ENCODE peak calls at places on chromosomes 6 and 20, in six cellular contexts. E, N, R, P, J and Y are unnamed samples.

GRCh38 chr6:30886897-30887255 is 2.6 kb downstream of the DDR1 start:
- DNase-seq in E (no peak), N (no peak), R (no peak), P (peak), J (no peak), Y (no peak)

GRCh38 chr20:15867899-15868298 is 705.3 kb downstream of the KIF16B start:
- DNase-seq in E (no peak), N (no peak), R (no peak), P (no peak), J (no peak), Y (no peak)

GRCh38 chr20:36491901-36492617 is 49.3 kb upstream of the MYL9 start:
- DNase-seq in E (peak), N (no peak), R (no peak), P (no peak), J (no peak), Y (no peak)

GRCh38 chr6:140774080-140774505 is 1358.6 kb upstream of the GJE1 start:
- DNase-seq in E (no peak), N (peak), R (peak), P (no peak), J (no peak), Y (peak)

GRCh38 chr6:11537229-11538048 is at the start of gene TMEM170B:
- DNase-seq in E (peak), N (peak), R (peak), P (peak), J (peak), Y (no peak)

GRCh38 chr6:24307881-24308280 is 50.0 kb downstream of the DCDC2 start:
- DNase-seq in E (no peak), N (no peak), R (no peak), P (no peak), J (no peak), Y (no peak)

GRCh38 chr6:17687136-17687535 is 19.6 kb downstream of the NUP153 start:
- DNase-seq in E (no peak), N (no peak), R (no peak), P (no peak), J (no peak), Y (no peak)

GRCh38 chr6:89409461-89410035 is 2.5 kb downstream of the RRAGD start:
- DNase-seq in E (no peak), N (no peak), R (no peak), P (no peak), J (no peak), Y (no peak)

GRCh38 chr6:121678245-121678644 is 242.8 kb downstream of the GJA1 start:
- DNase-seq in E (no peak), N (no peak), R (no peak), P (no peak), J (no peak), Y (no peak)

GRCh38 chr6:54586251-54586650 is 260.3 kb upstream of the FAM83B start:
- DNase-seq in E (no peak), N (peak), R (no peak), P (no peak), J (no peak), Y (no peak)

GRCh38 chr20:57301026-57301425 is 28.6 kb upstream of the SPO11 start:
- DNase-seq in E (no peak), N (no peak), R (no peak), P (no peak), J (no peak), Y (no peak)

GRCh38 chr20:59207742-59208357 is 44.2 kb downstream of the ZNF831 start:
- DNase-seq in E (no peak), N (peak), R (no peak), P (no peak), J (no peak), Y (no peak)

GRCh38 chr20:47704746-47705496 is 80.4 kb downstream of the SULF2 start:
- DNase-seq in E (peak), N (no peak), R (no peak), P (no peak), J (peak), Y (no peak)

GRCh38 chr6:52365871-52366540 is 4.1 kb downstream of the PAQR8 start:
- DNase-seq in E (no peak), N (peak), R (no peak), P (no peak), J (no peak), Y (no peak)

GRCh38 chr20:47358672-47359532 is 2.4 kb upstream of the ZMYND8 start:
- DNase-seq in E (peak), N (peak), R (no peak), P (peak), J (peak), Y (peak)

GRCh38 chr6:79180082-79180481 is 54.4 kb downstream of the HMGN3 start:
- DNase-seq in E (no peak), N (no peak), R (no peak), P (no peak), J (no peak), Y (no peak)

GRCh38 chr6:46010771-46011170 is 4.9 kb downstream of the CLIC5 start:
- DNase-seq in E (no peak), N (no peak), R (no peak), P (no peak), J (peak), Y (no peak)

GRCh38 chr20:50805349-50805684 is 10.5 kb downstream of the BCAS4 start:
- DNase-seq in E (no peak), N (no peak), R (no peak), P (no peak), J (no peak), Y (no peak)
- H3K4me3 ChIP-seq in E (no peak), N (no peak), R (no peak), P (no peak), J (no peak), Y (no peak)

DNA sequence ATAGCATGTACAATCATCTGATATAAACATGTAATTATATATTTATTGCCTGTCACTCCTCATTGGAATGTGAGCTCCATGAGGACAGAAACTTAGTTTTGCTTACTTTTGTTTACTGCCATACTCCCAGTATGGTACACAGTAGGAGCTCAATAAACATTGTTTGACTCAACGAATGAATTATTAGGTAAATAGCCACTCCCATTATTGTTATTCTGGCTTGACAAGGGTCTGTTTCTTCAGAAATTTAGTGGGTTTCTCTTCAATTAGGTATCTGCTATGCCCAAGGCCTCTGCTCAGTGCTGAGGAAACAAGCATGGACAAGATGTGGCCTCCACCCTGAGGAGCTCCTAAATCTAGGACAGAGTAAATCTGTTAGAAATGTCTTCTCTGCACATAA is 6.3 kb downstream of the BCL2L1 start:
- DNase-seq in E (no peak), N (no peak), R (no peak), P (no peak), J (no peak), Y (no peak)
- H3K4me3 ChIP-seq in E (no peak), N (no peak), R (no peak), P (peak), J (peak), Y (no peak)

GRCh38 chr6:166659581-166659980 is 32.5 kb upstream of the RPS6KA2 start:
- DNase-seq in E (no peak), N (no peak), R (no peak), P (no peak), J (no peak), Y (no peak)
- H3K4me3 ChIP-seq in E (no peak), N (no peak), R (no peak), P (no peak), J (peak), Y (no peak)

GRCh38 chr6:159045826-159046225 is 1.0 kb upstream of the TAGAP start:
- DNase-seq in E (no peak), N (no peak), R (no peak), P (no peak), J (no peak), Y (no peak)
- H3K4me3 ChIP-seq in E (no peak), N (no peak), R (no peak), P (no peak), J (no peak), Y (no peak)

GRCh38 chr6:112503210-112503609 is 156.1 kb downstream of the RFPL4B start:
- DNase-seq in E (no peak), N (no peak), R (no peak), P (no peak), J (no peak), Y (no peak)

GRCh38 chr6:112501705-112502104 is 154.6 kb downstream of the RFPL4B start:
- DNase-seq in E (peak), N (no peak), R (no peak), P (no peak), J (no peak), Y (no peak)

DNA sequence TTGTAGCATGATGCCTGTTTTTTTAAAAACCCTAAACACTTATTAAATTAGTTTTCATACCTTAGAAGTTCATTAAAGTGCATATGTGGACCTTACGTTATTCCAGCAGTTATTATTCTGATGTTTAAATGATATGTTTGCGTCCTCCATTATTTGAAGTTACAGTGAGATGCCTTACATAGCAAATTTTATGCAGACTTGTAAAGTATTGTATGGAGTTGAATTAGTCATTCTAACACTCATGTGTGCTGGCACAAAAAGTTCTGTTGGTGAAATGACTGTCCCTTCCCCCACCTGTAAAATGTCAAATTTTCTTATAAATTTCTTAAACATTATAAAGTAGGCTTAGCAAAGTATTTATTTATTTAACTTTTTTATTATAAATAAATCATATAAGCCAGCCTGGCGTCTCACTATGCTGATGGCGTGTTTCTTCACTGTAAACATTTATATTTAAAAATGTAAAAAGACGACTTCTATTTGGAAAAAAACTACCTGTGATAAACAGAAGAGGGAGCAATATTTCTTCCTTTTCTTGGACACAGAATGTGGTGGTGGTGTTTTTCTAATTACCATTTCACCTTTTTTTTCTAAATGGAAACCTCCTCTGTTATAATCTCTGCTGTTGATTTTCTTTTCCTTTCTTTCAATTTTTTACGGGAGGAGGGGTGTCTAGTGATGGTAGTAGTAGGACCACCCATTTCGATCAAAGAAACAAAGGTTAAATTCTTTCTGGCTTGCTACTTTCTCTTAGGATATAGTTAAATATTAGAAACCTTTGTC is 155.4 kb downstream of the RFPL4B start:
- DNase-seq in E (no peak), N (peak), R (no peak), P (no peak), J (no peak), Y (no peak)
- H3K4me3 ChIP-seq in E (no peak), N (no peak), R (no peak), P (no peak), J (no peak), Y (no peak)

DNA sequence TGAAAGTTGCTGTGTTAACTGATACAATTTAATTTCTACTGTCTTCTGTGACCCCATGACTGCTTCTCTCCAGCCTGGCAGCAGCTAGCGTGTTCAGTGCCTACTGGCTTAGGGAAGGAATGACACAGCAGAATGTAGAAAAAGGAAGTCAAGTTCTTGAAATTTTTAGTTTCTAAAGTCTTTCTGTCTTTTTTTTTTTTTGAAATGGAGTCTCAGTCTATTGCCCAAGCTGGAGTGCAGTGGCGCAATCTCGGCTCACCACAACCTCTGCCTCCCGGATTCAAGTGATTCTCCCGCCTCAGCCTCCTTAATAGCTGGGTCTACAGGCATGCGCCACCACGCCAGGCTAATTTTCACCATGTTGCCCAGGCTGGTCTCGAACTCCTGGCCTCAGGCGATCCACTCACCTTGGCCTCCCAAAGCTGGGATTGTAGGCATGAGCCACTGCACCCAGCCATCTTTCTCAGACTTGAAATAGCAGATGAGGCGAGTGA is 39.3 kb downstream of the PCNA start:
- DNase-seq in E (peak), N (peak), R (no peak), P (peak), J (peak), Y (no peak)
- H3K4me3 ChIP-seq in E (no peak), N (no peak), R (no peak), P (no peak), J (no peak), Y (no peak)

DNA sequence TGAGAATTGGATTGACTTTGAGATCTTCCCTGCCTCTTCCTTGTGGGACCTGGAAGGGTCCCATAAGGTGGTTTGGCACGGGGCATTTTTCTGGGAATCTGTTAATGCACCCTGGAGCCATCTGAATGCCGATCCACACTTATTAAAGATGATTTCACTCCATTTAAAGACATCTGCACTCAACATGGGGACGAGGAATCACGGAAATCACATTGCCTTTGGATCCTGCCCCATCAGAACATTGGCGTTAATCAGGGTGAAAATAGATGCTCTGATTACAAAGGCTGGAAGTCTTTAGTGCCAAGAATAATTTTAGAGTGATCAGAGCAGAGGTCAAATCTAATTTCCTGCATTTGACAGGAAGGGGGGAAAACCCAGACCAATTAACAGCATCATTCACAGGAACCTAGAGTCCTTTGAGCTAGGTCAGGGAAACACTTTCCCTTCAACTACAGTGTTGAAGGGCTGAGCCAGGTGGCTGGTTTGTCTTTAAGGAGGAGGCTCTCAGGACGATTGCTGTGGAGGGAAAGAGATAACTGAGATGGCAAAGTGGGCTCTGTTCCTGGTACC is 112.1 kb downstream of the SCML4 start:
- DNase-seq in E (no peak), N (peak), R (no peak), P (no peak), J (no peak), Y (no peak)
- H3K4me3 ChIP-seq in E (no peak), N (no peak), R (peak), P (no peak), J (no peak), Y (no peak)